ENCODE peak calls at places on chromosomes 7 and 10, in five cellular contexts. One of them, this sample, is unnamed.

GRCh38 chr10:85859859-85860258 is 506.7 kb downstream of the GRID1 start:
- DNase-seq in C1 segment of cervical spinal cord: no peak
- DNase-seq in hippocampal formation: no peak
- DNase-seq in H54: no peak
- DNase-seq in A549: no peak
- DNase-seq in this sample: no peak

GRCh38 chr7:120445276-120445675 is 172.3 kb downstream of the KCND2 start:
- DNase-seq in C1 segment of cervical spinal cord: no peak
- DNase-seq in hippocampal formation: no peak
- DNase-seq in H54: no peak
- DNase-seq in A549: no peak
- DNase-seq in this sample: no peak

GRCh38 chr7:107891619-107892366 is 810 bp downstream of the DLD start:
- DNase-seq in C1 segment of cervical spinal cord: no peak
- DNase-seq in hippocampal formation: no peak
- DNase-seq in H54: no peak
- DNase-seq in A549: peak; percentile 21
- DNase-seq in this sample: no peak

GRCh38 chr7:94588090-94588489 is 67.8 kb downstream of the SGCE start:
- DNase-seq in C1 segment of cervical spinal cord: no peak
- DNase-seq in hippocampal formation: no peak
- DNase-seq in H54: no peak
- DNase-seq in A549: no peak
- DNase-seq in this sample: no peak

GRCh38 chr7:289756-290553 is at the start of gene FOXL3:
- DNase-seq in C1 segment of cervical spinal cord: no peak
- DNase-seq in hippocampal formation: no peak
- DNase-seq in H54: no peak
- DNase-seq in A549: no peak
- DNase-seq in this sample: peak; percentile 61

GRCh38 chr10:52004342-52004949 is 305.1 kb upstream of the CSTF2T start:
- DNase-seq in C1 segment of cervical spinal cord: no peak
- DNase-seq in hippocampal formation: no peak
- DNase-seq in H54: peak; percentile 19
- DNase-seq in A549: peak; percentile 41
- DNase-seq in this sample: no peak

GRCh38 chr7:105454921-105455320 is 66.2 kb upstream of the SRPK2 start:
- DNase-seq in C1 segment of cervical spinal cord: no peak
- DNase-seq in hippocampal formation: no peak
- DNase-seq in H54: no peak
- DNase-seq in A549: no peak
- DNase-seq in this sample: no peak

GRCh38 chr7:124800386-124800785 is 34.8 kb upstream of the GPR37 start:
- DNase-seq in C1 segment of cervical spinal cord: no peak
- DNase-seq in hippocampal formation: no peak
- DNase-seq in H54: no peak
- DNase-seq in A549: no peak
- DNase-seq in this sample: no peak

GRCh38 chr10:116765549-116766162 is 23.3 kb upstream of the HSPA12A start:
- DNase-seq in C1 segment of cervical spinal cord: no peak
- DNase-seq in hippocampal formation: peak; percentile 42
- DNase-seq in H54: no peak
- DNase-seq in A549: no peak
- DNase-seq in this sample: no peak

GRCh38 chr10:11509036-11509435 is 102.4 kb downstream of the USP6NL start:
- DNase-seq in C1 segment of cervical spinal cord: no peak
- DNase-seq in hippocampal formation: no peak
- DNase-seq in H54: no peak
- DNase-seq in A549: no peak
- DNase-seq in this sample: no peak

GRCh38 chr10:67696029-67696428 is at the start of gene CTNNA3:
- DNase-seq in C1 segment of cervical spinal cord: no peak
- DNase-seq in hippocampal formation: no peak
- DNase-seq in H54: no peak
- DNase-seq in A549: no peak
- DNase-seq in this sample: no peak

GRCh38 chr7:81676813-81677212 is 93.0 kb downstream of the HGF start:
- DNase-seq in C1 segment of cervical spinal cord: no peak
- DNase-seq in hippocampal formation: no peak
- DNase-seq in H54: no peak
- DNase-seq in A549: no peak
- DNase-seq in this sample: no peak

GRCh38 chr10:63013755-63014154 is 119.4 kb upstream of the NRBF2 start:
- DNase-seq in C1 segment of cervical spinal cord: no peak
- DNase-seq in hippocampal formation: no peak
- DNase-seq in H54: no peak
- DNase-seq in A549: no peak
- DNase-seq in this sample: no peak

GRCh38 chr10:102657984-102658724 is 13.9 kb downstream of the TRIM8 start:
- DNase-seq in C1 segment of cervical spinal cord: no peak
- DNase-seq in hippocampal formation: no peak
- DNase-seq in H54: no peak
- DNase-seq in A549: no peak
- DNase-seq in this sample: no peak

GRCh38 chr7:32515890-32516550 is 20.7 kb downstream of the AVL9 start:
- DNase-seq in C1 segment of cervical spinal cord: no peak
- DNase-seq in hippocampal formation: no peak
- DNase-seq in H54: no peak
- DNase-seq in A549: no peak
- DNase-seq in this sample: no peak

GRCh38 chr10:70656489-70656888 is 15.8 kb upstream of the ADAMTS14 start:
- DNase-seq in C1 segment of cervical spinal cord: no peak
- DNase-seq in hippocampal formation: no peak
- DNase-seq in H54: peak; percentile 95
- DNase-seq in A549: no peak
- DNase-seq in this sample: no peak

GRCh38 chr10:69731184-69731583 is 70.5 kb upstream of the COL13A1 start:
- DNase-seq in C1 segment of cervical spinal cord: no peak
- DNase-seq in hippocampal formation: no peak
- DNase-seq in H54: peak; percentile 41
- DNase-seq in A549: peak; percentile 18
- DNase-seq in this sample: peak; percentile 86

GRCh38 chr10:63264852-63265617 is 131.9 kb downstream of the NRBF2 start:
- DNase-seq in C1 segment of cervical spinal cord: no peak
- DNase-seq in hippocampal formation: no peak
- DNase-seq in H54: no peak
- DNase-seq in A549: peak; percentile 70
- DNase-seq in this sample: no peak

GRCh38 chr7:74087791-74088453 is 4.3 kb downstream of the LIMK1 start:
- DNase-seq in C1 segment of cervical spinal cord: no peak
- DNase-seq in hippocampal formation: no peak
- DNase-seq in H54: no peak
- DNase-seq in A549: no peak
- DNase-seq in this sample: no peak

GRCh38 chr7:131188367-131189339 is 139.0 kb upstream of the MKLN1 start:
- DNase-seq in C1 segment of cervical spinal cord: no peak
- DNase-seq in hippocampal formation: no peak
- DNase-seq in H54: peak; percentile 33
- DNase-seq in A549: peak; percentile 90
- DNase-seq in this sample: peak; percentile 66

GRCh38 chr7:146700015-146700560 is 583.5 kb downstream of the CNTNAP2 start:
- DNase-seq in C1 segment of cervical spinal cord: no peak
- DNase-seq in hippocampal formation: no peak
- DNase-seq in H54: no peak
- DNase-seq in A549: no peak
- DNase-seq in this sample: no peak

GRCh38 chr7:50739744-50740455 is 42.8 kb downstream of the GRB10 start:
- DNase-seq in C1 segment of cervical spinal cord: no peak
- DNase-seq in hippocampal formation: no peak
- DNase-seq in H54: no peak
- DNase-seq in A549: no peak
- DNase-seq in this sample: no peak

GRCh38 chr7:2785071-2785500 is 59.0 kb downstream of the GNA12 start:
- DNase-seq in C1 segment of cervical spinal cord: no peak
- DNase-seq in hippocampal formation: no peak
- DNase-seq in H54: no peak
- DNase-seq in A549: no peak
- DNase-seq in this sample: no peak

GRCh38 chr10:53395449-53395848 is 622.9 kb upstream of the MBL2 start:
- DNase-seq in C1 segment of cervical spinal cord: no peak
- DNase-seq in hippocampal formation: no peak
- DNase-seq in H54: no peak
- DNase-seq in A549: peak; percentile 14
- DNase-seq in this sample: no peak

GRCh38 chr7:119783799-119784198 is 489.2 kb upstream of the KCND2 start:
- DNase-seq in C1 segment of cervical spinal cord: no peak
- DNase-seq in hippocampal formation: no peak
- DNase-seq in H54: no peak
- DNase-seq in A549: no peak
- DNase-seq in this sample: no peak

This sample was measured in aorta.